ENCODE peak calls at places on chromosomes 3 and 15, in six cellular contexts. X is stimulated activated CD4-positive, alpha-beta T cell treated with anti-CD3 and anti-CD28 coated beads, Interleukin-1b, Interleukin-23, amount 100 ng/mL, for 48 hours; F is HT1080; N is K562; D is iris pigment epithelial cell; Q is M059J. V is an unnamed sample.

GRCh38 chr3:25045291-25045690 is 382.8 kb upstream of the RARB start:
- DNase-seq in X (no peak), F (no peak), N (no peak), D (peak), Q (no peak), V (no peak)

GRCh38 chr3:33317963-33318708 is 40.9 kb downstream of the FBXL2 start:
- DNase-seq in X (no peak), F (no peak), N (no peak), D (no peak), Q (peak), V (no peak)

GRCh38 chr3:109532257-109533216 is 195.2 kb upstream of the DPPA4 start:
- DNase-seq in X (peak), F (peak), N (no peak), D (peak), Q (peak), V (peak)

GRCh38 chr15:64348455-64348854 is 7.5 kb downstream of the CSNK1G1 start:
- DNase-seq in X (no peak), F (no peak), N (no peak), D (no peak), Q (peak), V (no peak)

GRCh38 chr3:112751564-112751963 is 95.1 kb downstream of the CD200R1L start:
- DNase-seq in X (no peak), F (no peak), N (no peak), D (no peak), Q (peak), V (no peak)

GRCh38 chr3:156409694-156410093 is 145.2 kb downstream of the SSR3 start:
- DNase-seq in X (no peak), F (no peak), N (no peak), D (no peak), Q (peak), V (no peak)

GRCh38 chr15:33104276-33104675 is 90.2 kb downstream of the FMN1 start:
- DNase-seq in X (peak), F (peak), N (no peak), D (peak), Q (peak), V (no peak)

GRCh38 chr15:51244366-51244977 is 93.9 kb downstream of the CYP19A1 start:
- DNase-seq in X (no peak), F (no peak), N (no peak), D (no peak), Q (no peak), V (no peak)

GRCh38 chr3:61903931-61904657 is 342.7 kb downstream of the PTPRG start:
- DNase-seq in X (no peak), F (peak), N (no peak), D (peak), Q (peak), V (peak)

GRCh38 chr3:31420311-31420710 is 112.4 kb upstream of the STT3B start:
- DNase-seq in X (no peak), F (no peak), N (no peak), D (no peak), Q (no peak), V (no peak)

V was measured in HAP-1.